ENCODE peak calls at places on chromosomes 12 and 14, in nine cellular contexts. One of them, this sample, is unnamed.

GRCh38 chr14:96204151-96205058 is at the start of gene BDKRB2:
- DNase-seq in activated CD4-positive, alpha-beta T cell treated with anti-CD3 and anti-CD28 coated beads for 1 hour: no peak
- DNase-seq in GM20000: no peak
- DNase-seq in astrocyte of the hippocampus: peak; percentile 88
- DNase-seq in NAMALWA: no peak
- DNase-seq in left cardiac atrium: peak; percentile 69
- DNase-seq in germinal center: no peak
- DNase-seq in HS-27A: peak; percentile 29
- DNase-seq in gastrocnemius medialis: peak; percentile 39
- DNase-seq in this sample: peak; percentile 73

GRCh38 chr12:51536159-51536558 is 54.9 kb upstream of the SCN8A start:
- DNase-seq in GM20000: no peak
- DNase-seq in activated CD4-positive, alpha-beta T cell treated with anti-CD3 and anti-CD28 coated beads for 1 hour: no peak
- DNase-seq in left cardiac atrium: no peak
- DNase-seq in gastrocnemius medialis: no peak
- DNase-seq in germinal center: no peak
- DNase-seq in NAMALWA: no peak
- DNase-seq in astrocyte of the hippocampus: no peak
- DNase-seq in HS-27A: no peak
- DNase-seq in this sample: peak; percentile 17

GRCh38 chr12:31931796-31932715 is 27.2 kb upstream of the RESF1 start:
- DNase-seq in astrocyte of the hippocampus: no peak
- DNase-seq in GM20000: no peak
- DNase-seq in HS-27A: no peak
- DNase-seq in left cardiac atrium: no peak
- DNase-seq in germinal center: no peak
- DNase-seq in gastrocnemius medialis: no peak
- DNase-seq in activated CD4-positive, alpha-beta T cell treated with anti-CD3 and anti-CD28 coated beads for 1 hour: no peak
- DNase-seq in NAMALWA: no peak
- DNase-seq in this sample: no peak

GRCh38 chr12:92193846-92194245 is 48.2 kb upstream of the BTG1 start:
- DNase-seq in astrocyte of the hippocampus: no peak
- DNase-seq in left cardiac atrium: no peak
- DNase-seq in germinal center: no peak
- DNase-seq in HS-27A: no peak
- DNase-seq in NAMALWA: no peak
- DNase-seq in gastrocnemius medialis: no peak
- DNase-seq in GM20000: no peak
- DNase-seq in activated CD4-positive, alpha-beta T cell treated with anti-CD3 and anti-CD28 coated beads for 1 hour: no peak
- DNase-seq in this sample: no peak

GRCh38 chr14:95891742-95892141 is 15.1 kb downstream of the TUNAR start:
- DNase-seq in activated CD4-positive, alpha-beta T cell treated with anti-CD3 and anti-CD28 coated beads for 1 hour: no peak
- DNase-seq in gastrocnemius medialis: no peak
- DNase-seq in left cardiac atrium: no peak
- DNase-seq in NAMALWA: no peak
- DNase-seq in HS-27A: peak; percentile 19
- DNase-seq in GM20000: no peak
- DNase-seq in astrocyte of the hippocampus: peak; percentile 33
- DNase-seq in germinal center: no peak
- DNase-seq in this sample: no peak

GRCh38 chr14:35910191-35910590 is 84.1 kb downstream of the BRMS1L start:
- DNase-seq in astrocyte of the hippocampus: no peak
- DNase-seq in HS-27A: no peak
- DNase-seq in NAMALWA: no peak
- DNase-seq in activated CD4-positive, alpha-beta T cell treated with anti-CD3 and anti-CD28 coated beads for 1 hour: no peak
- DNase-seq in gastrocnemius medialis: no peak
- DNase-seq in left cardiac atrium: no peak
- DNase-seq in germinal center: no peak
- DNase-seq in GM20000: no peak
- DNase-seq in this sample: no peak

GRCh38 chr12:54958048-54958658 is 26.4 kb downstream of the TESPA1 start:
- DNase-seq in astrocyte of the hippocampus: peak; percentile 76
- DNase-seq in GM20000: peak; percentile 25
- DNase-seq in NAMALWA: peak; percentile 74
- DNase-seq in gastrocnemius medialis: no peak
- DNase-seq in HS-27A: no peak
- DNase-seq in left cardiac atrium: no peak
- DNase-seq in activated CD4-positive, alpha-beta T cell treated with anti-CD3 and anti-CD28 coated beads for 1 hour: no peak
- DNase-seq in germinal center: peak; percentile 32
- DNase-seq in this sample: peak; percentile 72

GRCh38 chr12:109016016-109016415 is 4.9 kb downstream of the SVOP start:
- DNase-seq in HS-27A: no peak
- DNase-seq in astrocyte of the hippocampus: no peak
- DNase-seq in gastrocnemius medialis: no peak
- DNase-seq in GM20000: no peak
- DNase-seq in germinal center: no peak
- DNase-seq in left cardiac atrium: no peak
- DNase-seq in activated CD4-positive, alpha-beta T cell treated with anti-CD3 and anti-CD28 coated beads for 1 hour: no peak
- DNase-seq in NAMALWA: no peak
- DNase-seq in this sample: no peak

GRCh38 chr14:104388631-104389325 is 190.8 kb upstream of the C14orf180 start:
- DNase-seq in NAMALWA: no peak
- DNase-seq in activated CD4-positive, alpha-beta T cell treated with anti-CD3 and anti-CD28 coated beads for 1 hour: no peak
- DNase-seq in left cardiac atrium: no peak
- DNase-seq in HS-27A: no peak
- DNase-seq in GM20000: no peak
- DNase-seq in germinal center: no peak
- DNase-seq in astrocyte of the hippocampus: no peak
- DNase-seq in gastrocnemius medialis: no peak
- DNase-seq in this sample: no peak

This sample was measured in NB4.